ENCODE peak calls at places on chromosomes 16 and 17, in seven cellular contexts. K, W, T, A, S, Z and H are unnamed samples.

GRCh38 chr17:36901506-36901905 is 35.8 kb upstream of the LHX1 start:
- DNase-seq in W (no peak), K (no peak), S (no peak), A (no peak), Z (no peak), T (peak; percentile 91), H (no peak)

GRCh38 chr17:59439261-59439660 is 107.8 kb downstream of the YPEL2 start:
- DNase-seq in S (no peak), W (no peak), T (peak; percentile 71), K (no peak), Z (no peak), A (no peak), H (no peak)

GRCh38 chr16:73000020-73000906 is 47.7 kb downstream of the ZFHX3 start:
- DNase-seq in Z (peak; percentile 76), K (no peak), T (no peak), A (peak; percentile 22), S (no peak), W (no peak), H (peak; percentile 55)

GRCh38 chr17:43834106-43834505 is 1.2 kb upstream of the MPP3 start:
- DNase-seq in W (peak; percentile 33), T (no peak), S (no peak), K (no peak), A (no peak), Z (no peak), H (no peak)

GRCh38 chr16:80619824-80620223 is 79.0 kb downstream of the DYNLRB2 start:
- DNase-seq in W (no peak), T (peak; percentile 23), S (no peak), Z (no peak), A (no peak), K (no peak), H (no peak)

GRCh38 chr16:11992008-11992584 is 15.6 kb downstream of the SNX29 start:
- DNase-seq in W (no peak), A (no peak), K (no peak), T (no peak), S (no peak), Z (no peak), H (no peak)

GRCh38 chr17:2059125-2059836 is 4.4 kb downstream of the HIC1 start:
- DNase-seq in K (no peak), T (no peak), S (peak; percentile 86), A (no peak), W (no peak), Z (peak; percentile 72), H (no peak)

GRCh38 chr16:27474041-27474440 is 72.1 kb downstream of the IL21R start:
- DNase-seq in K (no peak), T (no peak), A (no peak), S (no peak), W (no peak), Z (no peak), H (no peak)

GRCh38 chr17:66950325-66950724 is 14.2 kb upstream of the CACNG4 start:
- DNase-seq in Z (no peak), A (no peak), T (no peak), K (no peak), W (no peak), S (no peak), H (no peak)

GRCh38 chr17:68613739-68614298 is 12.7 kb upstream of the FAM20A start:
- DNase-seq in A (peak; percentile 51), S (no peak), W (no peak), K (peak; percentile 62), T (peak; percentile 90), Z (no peak), H (no peak)

GRCh38 chr17:50508573-50509460 is 578 bp downstream of the MYCBPAP start:
- DNase-seq in K (no peak), A (no peak), Z (no peak), T (no peak), W (no peak), S (no peak), H (no peak)

GRCh38 chr16:31143036-31143888 is 6.6 kb downstream of the PRSS36 start:
- DNase-seq in W (no peak), A (no peak), K (no peak), T (peak; percentile 65), S (peak; percentile 83), Z (no peak), H (no peak)

GRCh38 chr16:53770641-53771040 is 66.7 kb downstream of the FTO start:
- DNase-seq in T (no peak), S (no peak), Z (no peak), K (no peak), A (no peak), W (no peak), H (no peak)

GRCh38 chr16:75566040-75566888 is at the start of gene GABARAPL2:
- DNase-seq in K (peak; percentile 50), T (peak; percentile 97), A (peak; percentile 68), S (peak; percentile 97), Z (peak; percentile 93), W (peak; percentile 77), H (peak; percentile 94)

GRCh38 chr17:32486091-32486700 is 597 bp upstream of the CDK5R1 start:
- DNase-seq in T (peak; percentile 93), A (peak; percentile 81), K (peak; percentile 43), Z (peak; percentile 91), W (peak; percentile 81), S (peak; percentile 94), H (peak; percentile 85)

GRCh38 chr16:86969716-86970115 is 347.5 kb downstream of the C16orf95 start:
- DNase-seq in T (no peak), A (no peak), K (no peak), W (no peak), S (peak; percentile 32), Z (no peak), H (peak; percentile 42)

GRCh38 chr16:1689853-1690252 is 11.8 kb downstream of the JPT2 start:
- DNase-seq in W (no peak), K (no peak), A (no peak), S (peak; percentile 43), T (no peak), Z (no peak), H (no peak)

GRCh38 chr17:56699186-56699895 is 105.8 kb downstream of the NOG start:
- DNase-seq in S (no peak), W (peak; percentile 96), Z (no peak), K (peak; percentile 98), A (no peak), T (peak; percentile 97), H (peak; percentile 72)

GRCh38 chr16:4265676-4266075 is 7.1 kb downstream of the TFAP4 start:
- DNase-seq in S (no peak), W (peak; percentile 1), Z (no peak), K (no peak), T (no peak), A (no peak), H (no peak)

GRCh38 chr16:67773569-67774456 is 32.5 kb downstream of the RANBP10 start:
- DNase-seq in W (no peak), A (no peak), K (no peak), T (no peak), Z (no peak), S (no peak), H (no peak)

GRCh38 chr16:52350031-52350430 is 196.9 kb downstream of the TOX3 start:
- DNase-seq in K (no peak), S (no peak), A (no peak), T (no peak), W (no peak), Z (no peak), H (no peak)